ENCODE peak calls at places on chromosomes 16 and 17, in ten cellular contexts. M is AG08396; W is cerebellum; Q is activated T-helper 2 cell treated with anti-CD3 and anti-CD28 coated beads, Interferon-gamma antibody, Interleukin-2, Interleukin-4, amounts not matched to agents 10 μg/mL and 5 μg/mL and 100 μg/mL, durations not matched to agents 14 hours and 24 hours and 36 hours; H is astrocyte of the spinal cord; B is mesothelial cell of epicardium; X is HuH-7; L is activated T-helper 9 cell treated with anti-CD3 and anti-CD28 coated beads, Interleukin-2, amount 50 U/mL, for 16 hours; T is IMR-90; O is stimulated activated CD4-positive, alpha-beta T cell treated with anti-CD3 and anti-CD28 coated beads, Interleukin-4, amount 100 ng/mL, for 1 hour. K is an unnamed sample.
A peak's percentile ranks its signal among the peaks of the same experiment; 100 is the strongest.

GRCh38 chr17:79391376-79391775 is 219.5 kb downstream of the RBFOX3 start:
- DNase-seq in L (no peak), M (no peak), X (no peak), W (no peak), O (no peak), Q (no peak), B (no peak), T (no peak), H (no peak), K (no peak)

GRCh38 chr16:16073884-16074781 is 124.7 kb downstream of the ABCC1 start:
- DNase-seq in T (peak; percentile 90), L (no peak), X (peak; percentile 28), W (no peak), Q (no peak), B (peak; percentile 43), M (peak; percentile 81), O (no peak), H (peak; percentile 95), K (peak; percentile 58)

GRCh38 chr16:16029431-16030011 is 80.1 kb downstream of the ABCC1 start:
- DNase-seq in H (no peak), B (no peak), T (peak; percentile 68), Q (no peak), W (no peak), M (no peak), L (no peak), O (no peak), X (no peak), K (no peak)

GRCh38 chr17:41868568-41868967 is 3.3 kb upstream of the KLHL11 start:
- DNase-seq in T (no peak), W (no peak), L (no peak), X (no peak), O (no peak), Q (no peak), M (no peak), H (no peak), B (no peak), K (no peak)

GRCh38 chr16:85329059-85329812 is 217.0 kb upstream of the CIBAR2 start:
- DNase-seq in W (no peak), L (no peak), H (peak; percentile 61), T (peak; percentile 41), M (no peak), O (no peak), X (no peak), B (no peak), Q (no peak), K (no peak)

GRCh38 chr17:78322327-78322857 is 37.5 kb downstream of the SOCS3 start:
- DNase-seq in X (no peak), O (no peak), L (no peak), M (no peak), T (peak; percentile 54), B (no peak), H (no peak), W (no peak), Q (no peak), K (no peak)

GRCh38 chr16:72938426-72939164 is 109.3 kb downstream of the ZFHX3 start:
- DNase-seq in L (no peak), H (peak; percentile 87), W (no peak), B (no peak), T (peak; percentile 93), O (no peak), M (peak; percentile 80), X (no peak), Q (no peak), K (no peak)

GRCh38 chr16:59478806-59479205 is 744.7 kb upstream of the GOT2 start:
- DNase-seq in H (no peak), W (no peak), Q (no peak), L (no peak), T (peak; percentile 12), O (no peak), X (no peak), M (peak; percentile 2), B (no peak), K (no peak)

GRCh38 chr16:11669380-11670146 is 1.3 kb downstream of the SNN start:
- DNase-seq in Q (no peak), T (peak; percentile 16), O (no peak), B (no peak), H (no peak), W (no peak), X (no peak), L (no peak), M (peak; percentile 58), K (no peak)

GRCh38 chr17:74149597-74150427 is 53.7 kb upstream of the RPL38 start:
- DNase-seq in W (no peak), L (no peak), X (no peak), Q (no peak), O (no peak), T (no peak), B (no peak), H (no peak), M (no peak), K (no peak)

GRCh38 chr17:45334231-45334630 is 17.4 kb upstream of the MAP3K14 start:
- DNase-seq in T (no peak), L (no peak), O (no peak), B (no peak), X (no peak), Q (no peak), H (no peak), W (no peak), M (no peak), K (no peak)

GRCh38 chr16:35134471-35134870 is 1675.1 kb downstream of the TP53TG3F start:
- DNase-seq in L (no peak), T (no peak), W (no peak), M (no peak), O (no peak), X (no peak), Q (no peak), H (no peak), B (no peak), K (no peak)

GRCh38 chr16:55118701-55119260 is 188.1 kb downstream of the IRX5 start:
- DNase-seq in T (no peak), W (no peak), Q (no peak), H (no peak), M (no peak), L (no peak), O (no peak), B (no peak), X (no peak), K (no peak)

GRCh38 chr16:88447881-88448280 is 5.2 kb upstream of the ZFPM1 start:
- DNase-seq in M (no peak), Q (no peak), X (no peak), H (no peak), W (no peak), O (no peak), T (no peak), L (no peak), B (no peak), K (no peak)